ENCODE peak calls at places on chromosomes 5 and 9, in six cellular contexts. U is body of pancreas, S is IMR-90, X is transverse colon, F is tibial nerve, T is adrenal gland. Z is an unnamed sample.

GRCh38 chr5:138353550-138353893 is 1.0 kb downstream of the KDM3B start:
- DNase-seq in X (no peak), T (no peak), F (no peak), U (no peak), S (no peak), Z (no peak)

GRCh38 chr5:125142439-125142838 is 396.0 kb upstream of the ZNF608 start:
- DNase-seq in X (no peak), S (peak; percentile 42), U (no peak), T (no peak), F (no peak), Z (no peak)

GRCh38 chr5:158849219-158849791 is 250.4 kb downstream of the EBF1 start:
- DNase-seq in X (no peak), S (no peak), F (no peak), U (no peak), T (no peak), Z (no peak)

GRCh38 chr9:137156567-137157375 is 13.1 kb downstream of the LRRC26 start:
- DNase-seq in T (no peak), F (no peak), S (peak; percentile 21), U (no peak), X (peak; percentile 32), Z (peak; percentile 70)

GRCh38 chr9:123656565-123656964 is 273.4 kb downstream of the DENND1A start:
- DNase-seq in S (peak; percentile 53), F (no peak), T (no peak), U (no peak), X (no peak), Z (no peak)

GRCh38 chr9:113915817-113916474 is 39.8 kb downstream of the ZNF618 start:
- DNase-seq in S (no peak), U (no peak), F (no peak), X (no peak), T (no peak), Z (no peak)

GRCh38 chr9:87606921-87607521 is 109.4 kb downstream of the DAPK1 start:
- DNase-seq in S (peak; percentile 59), U (no peak), F (no peak), X (no peak), T (no peak), Z (no peak)

GRCh38 chr5:143887302-143887638 is 75.3 kb downstream of the HMHB1 start:
- DNase-seq in U (peak; percentile 11), X (no peak), S (peak; percentile 49), T (peak; percentile 12), F (peak; percentile 14), Z (no peak)

GRCh38 chr5:80554646-80555045 is 15.4 kb downstream of the ANKRD34B start:
- DNase-seq in S (no peak), X (no peak), T (no peak), F (no peak), U (no peak), Z (no peak)

GRCh38 chr9:73050887-73051550 is 98.2 kb upstream of the ALDH1A1 start:
- DNase-seq in S (no peak), F (no peak), X (no peak), U (no peak), T (no peak), Z (no peak)

DNA sequence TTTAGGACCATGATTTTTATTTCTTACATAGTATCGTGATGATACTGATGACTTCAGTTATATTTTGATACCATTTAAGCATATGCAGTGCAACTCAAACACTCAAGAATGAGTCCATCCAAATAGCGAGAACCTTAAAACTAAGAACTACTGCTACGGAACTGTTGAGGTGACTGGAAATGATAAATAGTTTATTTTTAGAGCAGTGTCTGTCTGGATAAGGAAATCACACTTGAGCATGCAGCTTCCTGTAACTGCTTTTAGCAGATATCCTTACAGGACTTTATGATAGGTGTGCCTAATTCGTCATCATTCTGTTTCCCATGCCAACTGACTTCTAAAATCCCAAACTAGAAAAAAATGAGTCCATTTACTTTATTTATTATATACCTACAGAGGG is 85.5 kb downstream of the ADGRV1 start:
- DNase-seq in T (no peak), U (no peak), X (no peak), S (no peak), F (no peak), Z (no peak)
- TF ChIP-seq POLR2A in T (no peak), U (no peak), X (no peak), S (no peak), F (no peak), Z (no peak)

GRCh38 chr5:174724484-174725260 is at the start of gene MSX2:
- DNase-seq in X (peak; percentile 84), S (peak; percentile 86), F (peak; percentile 42), T (peak; percentile 87), U (peak; percentile 86), Z (peak; percentile 94)
- H3K4me3 ChIP-seq in X (peak within 1 kb of the TSS; percentile 55), S (peak within 1 kb of the TSS; percentile 54), F (peak within 1 kb of the TSS; percentile 44), T (no peak within 1 kb of the TSS), U (peak within 1 kb of the TSS; percentile 65), Z (peak within 1 kb of the TSS; percentile 68)

GRCh38 chr9:127962278-127962677 is 18.5 kb downstream of the EEIG1 start:
- DNase-seq in F (no peak), S (no peak), X (no peak), U (no peak), T (no peak), Z (no peak)

GRCh38 chr9:127959841-127960409 is 20.9 kb downstream of the EEIG1 start:
- DNase-seq in X (no peak), T (no peak), U (no peak), S (no peak), F (no peak), Z (no peak)

GRCh38 chr9:127961166-127961490 is 19.7 kb downstream of the EEIG1 start:
- DNase-seq in X (no peak), F (no peak), T (no peak), U (no peak), S (no peak), Z (no peak)

GRCh38 chr9:127961613-127962150 is 19.1 kb downstream of the EEIG1 start:
- DNase-seq in T (no peak), U (no peak), X (no peak), S (no peak), F (no peak), Z (no peak)

GRCh38 chr9:127960410-127961165 is 20.2 kb downstream of the EEIG1 start:
- DNase-seq in F (no peak), X (no peak), U (no peak), S (no peak), T (no peak), Z (no peak)
- TF ChIP-seq POLR2A in F (no peak), X (no peak), U (no peak), S (no peak), T (no peak), Z (no peak)

DNA sequence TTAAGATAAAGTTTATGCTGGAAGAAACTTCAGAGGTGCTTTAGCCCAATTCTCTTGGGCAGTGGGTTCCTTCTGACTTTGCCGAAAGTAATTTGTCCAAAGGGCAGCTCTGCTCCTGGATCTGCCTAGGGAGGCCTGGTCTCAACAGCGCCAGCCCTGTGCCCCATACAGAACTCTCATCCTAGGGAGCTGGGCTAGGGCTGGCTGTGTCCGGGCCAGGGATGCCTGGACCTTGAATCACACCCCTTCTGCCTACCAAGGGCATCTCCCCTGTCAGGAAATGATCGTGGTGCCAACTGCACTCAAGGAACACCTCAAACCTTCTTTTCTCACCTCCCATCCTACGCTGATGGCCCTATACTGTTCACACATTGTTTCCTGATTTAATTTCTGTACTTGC is 37.3 kb upstream of the NFIB start:
- DNase-seq in S (no peak), X (no peak), F (no peak), T (no peak), U (no peak), Z (no peak)
- H3K4me3 ChIP-seq in S (no peak overlapping the region), X (no peak overlapping the region), F (no peak overlapping the region), T (no peak overlapping the region), U (no peak overlapping the region), Z (no peak overlapping the region)

DNA sequence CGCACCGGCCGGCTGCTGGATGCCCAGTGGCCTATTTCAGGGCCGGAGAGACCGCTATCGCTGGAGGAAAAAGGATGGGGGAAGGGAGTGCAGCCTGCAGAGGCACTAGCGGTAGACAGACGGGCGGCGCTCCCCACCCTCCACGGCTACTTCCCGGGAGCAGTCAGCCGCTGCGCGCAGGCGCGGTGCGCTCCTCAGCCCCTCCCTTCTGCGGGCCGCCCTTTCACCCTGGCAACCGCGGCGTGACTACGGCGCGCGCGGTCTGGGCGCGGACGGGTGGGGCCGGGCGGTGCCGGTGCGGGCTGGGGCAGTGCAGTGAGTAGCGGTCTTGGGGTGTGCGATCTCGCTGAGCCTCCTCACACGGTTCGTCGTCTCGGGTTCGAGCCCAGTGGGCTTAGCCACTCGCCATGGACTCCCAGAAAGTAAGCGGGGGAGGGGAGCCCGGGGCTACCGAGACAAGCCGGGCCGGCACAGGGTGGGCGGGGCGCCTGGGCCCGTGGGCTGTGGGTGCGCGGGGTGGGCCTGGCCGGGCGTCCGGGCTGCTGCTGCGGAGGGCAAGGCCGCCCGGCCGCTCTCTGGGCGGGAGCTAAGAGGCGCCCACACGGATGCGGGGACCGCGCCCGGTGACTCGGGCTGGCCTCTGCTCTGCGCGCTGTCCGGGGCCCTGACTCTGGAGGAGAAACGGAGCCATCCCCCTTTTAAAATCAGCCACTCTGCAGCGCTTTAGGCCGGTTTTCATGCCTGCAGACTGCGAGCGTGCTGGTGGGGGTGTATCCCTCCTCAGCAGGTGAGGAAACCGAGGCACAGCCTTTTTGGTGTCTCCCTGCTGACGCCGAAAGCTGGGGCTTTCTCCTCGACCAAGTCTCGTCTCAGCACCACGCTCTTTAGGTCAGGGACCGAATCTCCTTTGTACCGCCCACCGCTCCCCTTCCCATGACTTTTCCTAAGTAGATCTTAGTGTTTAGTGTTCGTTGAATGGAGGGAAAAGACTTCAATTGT is at the start of gene FSD1L:
- DNase-seq in U (peak; percentile 94), T (peak; percentile 97), F (peak; percentile 78), X (peak; percentile 96), S (peak; percentile 90), Z (peak; percentile 95)
- TF ChIP-seq POLR2A in U (no peak), T (peak; percentile 4), F (peak; percentile 63), X (peak; percentile 33), S (peak; percentile 1), Z (no peak)

DNA sequence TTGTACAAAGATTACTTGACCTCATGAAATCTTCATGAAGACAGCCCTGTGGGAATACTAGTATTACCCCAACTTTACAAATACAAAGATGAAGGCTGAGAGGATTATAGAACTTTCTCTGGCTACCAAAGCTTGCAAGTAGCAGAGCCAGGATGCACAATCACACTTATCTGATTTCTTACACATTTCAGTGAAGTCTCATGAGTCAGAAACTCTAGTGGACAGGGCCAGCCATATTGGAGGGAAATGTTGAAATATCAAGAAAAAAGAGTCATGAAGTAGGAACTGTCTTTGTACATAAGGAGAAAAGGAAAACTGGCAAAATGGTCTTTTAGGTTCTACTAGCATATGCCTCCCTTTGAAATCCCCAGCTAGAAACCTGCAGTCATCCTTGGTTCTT is 369.6 kb upstream of the WWC1 start:
- DNase-seq in T (no peak), X (no peak), F (no peak), S (no peak), U (no peak), Z (no peak)
- H3K4me3 ChIP-seq in T (no peak overlapping the region), X (no peak overlapping the region), F (no peak overlapping the region), S (no peak overlapping the region), U (no peak overlapping the region), Z (no peak overlapping the region)

DNA sequence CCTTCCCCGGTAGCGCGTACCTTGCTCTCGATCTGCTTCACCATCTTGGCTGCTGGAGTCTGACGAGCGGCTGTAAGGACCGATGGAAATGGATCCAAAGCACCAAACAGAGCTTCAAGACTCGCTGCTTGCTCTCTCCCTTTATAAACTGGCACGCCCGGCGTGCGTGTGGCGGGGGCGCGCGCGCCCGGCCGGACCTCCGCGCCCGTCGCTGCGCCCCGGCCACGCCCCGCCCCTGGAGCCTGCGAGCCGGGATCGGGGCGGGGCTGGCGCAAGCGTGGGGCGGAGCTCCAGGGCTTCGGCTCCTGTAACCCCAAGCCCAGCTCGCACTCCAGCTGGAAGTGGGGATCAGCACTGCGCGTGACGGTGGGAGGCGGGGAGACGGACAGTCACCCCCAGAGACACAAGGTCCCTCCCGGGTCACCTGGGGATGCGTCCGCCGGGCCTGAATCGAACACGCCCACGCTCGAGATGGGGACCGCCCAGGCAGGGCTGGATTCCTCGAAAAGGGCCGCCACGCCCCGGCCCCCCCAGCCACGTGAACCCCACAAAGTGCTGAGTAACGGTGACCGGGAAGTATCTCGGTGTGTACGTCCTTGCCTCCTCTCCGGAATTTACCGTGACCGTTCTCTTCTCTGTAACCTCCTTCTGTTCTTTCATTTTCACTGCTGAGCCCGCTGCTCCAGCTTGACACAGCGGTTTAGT is at the start of gene TXN:
- DNase-seq in F (peak; percentile 81), X (peak; percentile 95), S (peak; percentile 87), T (peak; percentile 91), U (peak; percentile 92), Z (peak; percentile 90)
- TF ChIP-seq POLR2A in F (peak; percentile 91), X (peak; percentile 93), S (peak; percentile 98), T (peak; percentile 88), U (peak; percentile 89), Z (peak; percentile 8)

Z was measured in testis.